ENCODE peak calls at places on chromosome 20, in nine cellular contexts. O is Peyer's patch, B is neuronal stem cell, W is left lung, U is IMR-90, K is colonic mucosa, D is mesenchymal stem cell, A is K562, L is ovary. F is an unnamed sample. For H3K36me3 and H3K4me1, the result is how much of the 10 kb centered on the place peaks cover.

GRCh38 chr20:60037120-60037499 is 78.9 kb downstream of the CDH26 start:
- DNase-seq in O (no peak), B (no peak), W (no peak), U (peak), K (no peak), D (peak), A (no peak), L (no peak), F (no peak)

GRCh38 chr20:18533491-18533890 is 25.8 kb downstream of the SEC23B start:
- DNase-seq in O (no peak), B (no peak), W (no peak), U (no peak), K (no peak), D (no peak), A (no peak), L (no peak), F (no peak)

GRCh38 chr20:39479196-39479810 is 517.2 kb downstream of the DHX35 start:
- DNase-seq in O (no peak), B (no peak), W (no peak), U (no peak), K (no peak), D (no peak), A (no peak), L (no peak), F (no peak)

GRCh38 chr20:45913105-45913504 is 1.1 kb upstream of the PLTP start:
- DNase-seq in O (no peak), B (no peak), W (no peak), U (peak), K (no peak), D (no peak), A (no peak), L (no peak), F (no peak)

GRCh38 chr20:51220293-51220706 is 197.4 kb upstream of the KCNG1 start:
- DNase-seq in O (peak), B (no peak), W (peak), U (no peak), K (peak), D (no peak), A (peak), L (no peak), F (no peak)

GRCh38 chr20:12090920-12091319 is 173.2 kb downstream of the BTBD3 start:
- DNase-seq in O (no peak), B (no peak), W (no peak), U (no peak), K (no peak), D (no peak), A (no peak), L (no peak), F (no peak)

GRCh38 chr20:23449400-23449799 is 3.3 kb downstream of the CST11 start:
- DNase-seq in O (no peak), B (no peak), W (no peak), U (no peak), K (no peak), D (no peak), A (no peak), L (no peak), F (no peak)

GRCh38 chr20:45229264-45230056 is 8.3 kb downstream of the SEMG2 start:
- DNase-seq in O (peak), B (no peak), W (peak), U (no peak), K (peak), D (no peak), A (peak), L (no peak), F (peak)

GRCh38 chr20:35826361-35826760 is 54.5 kb downstream of the PHF20 start:
- DNase-seq in O (no peak), B (no peak), W (no peak), U (no peak), K (no peak), D (no peak), A (no peak), L (no peak), F (no peak)

GRCh38 chr20:19885576-19885956 is 127.5 kb downstream of the RIN2 start:
- DNase-seq in O (no peak), B (no peak), W (no peak), U (no peak), K (no peak), D (no peak), A (no peak), L (no peak), F (no peak)

GRCh38 chr20:23419657-23419994 is 1.7 kb downstream of the NAPB start:
- DNase-seq in O (no peak), B (no peak), W (no peak), U (no peak), K (no peak), D (no peak), A (no peak), L (no peak), F (no peak)

GRCh38 chr20:36865076-36865860 is 10.7 kb upstream of the TLDC2 start:
- DNase-seq in O (no peak), B (no peak), W (no peak), U (no peak), K (no peak), D (no peak), A (no peak), L (no peak), F (no peak)
- H3K4me3 ChIP-seq in O (no peak), B (no peak), W (no peak), U (no peak), K (no peak), D (no peak), A (no peak), L (no peak), F (no peak)

DNA sequence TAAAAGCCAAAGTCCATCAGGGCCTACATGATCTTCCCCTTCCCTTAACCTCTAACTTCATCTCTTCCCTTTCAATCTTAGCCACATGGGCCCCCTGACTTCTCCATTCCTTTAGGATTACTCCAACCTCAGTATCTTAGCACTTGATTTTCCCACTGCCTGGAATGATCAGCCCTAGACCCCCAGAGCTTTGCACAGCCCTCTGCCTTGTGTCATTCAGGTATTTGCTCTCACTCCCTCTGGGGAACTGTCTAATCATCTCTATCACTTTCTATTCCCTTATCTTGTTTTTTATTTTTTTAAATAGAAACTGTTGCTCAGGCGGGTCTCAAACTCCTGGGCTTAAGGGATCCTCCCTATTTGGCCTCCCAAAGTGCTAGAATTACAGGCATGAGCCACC is 13.3 kb upstream of the ZNFX1 start:
- DNase-seq in O (no peak), B (no peak), W (no peak), U (no peak), K (no peak), D (peak), A (no peak), L (no peak), F (no peak)
- H3K36me3 ChIP-seq in O (under half), B (half or more), W (half or more), U (under half), K (under half), D (half or more), A (half or more), L (under half), F (half or more)

GRCh38 chr20:3755269-3755668 is 12.3 kb downstream of the ADISSP start:
- DNase-seq in O (no peak), B (no peak), W (no peak), U (no peak), K (no peak), D (no peak), A (no peak), L (no peak), F (no peak)
- H3K4me1 ChIP-seq in O (under half), B (under half), W (under half), U (under half), K (under half), D (under half), A (under half), L (under half), F (under half)

GRCh38 chr20:22402550-22402949 is 181.8 kb downstream of the FOXA2 start:
- DNase-seq in O (no peak), B (no peak), W (no peak), U (no peak), K (no peak), D (no peak), A (peak), L (no peak), F (no peak)

GRCh38 chr20:22403860-22404608 is 180.3 kb downstream of the FOXA2 start:
- DNase-seq in O (no peak), B (peak), W (no peak), U (no peak), K (peak), D (peak), A (peak), L (no peak), F (no peak)

GRCh38 chr20:22400440-22400839 is 183.9 kb downstream of the FOXA2 start:
- DNase-seq in O (no peak), B (no peak), W (no peak), U (no peak), K (no peak), D (no peak), A (no peak), L (no peak), F (no peak)

GRCh38 chr20:22404609-22405170 is 179.7 kb downstream of the FOXA2 start:
- DNase-seq in O (no peak), B (no peak), W (no peak), U (no peak), K (no peak), D (no peak), A (no peak), L (no peak), F (no peak)

DNA sequence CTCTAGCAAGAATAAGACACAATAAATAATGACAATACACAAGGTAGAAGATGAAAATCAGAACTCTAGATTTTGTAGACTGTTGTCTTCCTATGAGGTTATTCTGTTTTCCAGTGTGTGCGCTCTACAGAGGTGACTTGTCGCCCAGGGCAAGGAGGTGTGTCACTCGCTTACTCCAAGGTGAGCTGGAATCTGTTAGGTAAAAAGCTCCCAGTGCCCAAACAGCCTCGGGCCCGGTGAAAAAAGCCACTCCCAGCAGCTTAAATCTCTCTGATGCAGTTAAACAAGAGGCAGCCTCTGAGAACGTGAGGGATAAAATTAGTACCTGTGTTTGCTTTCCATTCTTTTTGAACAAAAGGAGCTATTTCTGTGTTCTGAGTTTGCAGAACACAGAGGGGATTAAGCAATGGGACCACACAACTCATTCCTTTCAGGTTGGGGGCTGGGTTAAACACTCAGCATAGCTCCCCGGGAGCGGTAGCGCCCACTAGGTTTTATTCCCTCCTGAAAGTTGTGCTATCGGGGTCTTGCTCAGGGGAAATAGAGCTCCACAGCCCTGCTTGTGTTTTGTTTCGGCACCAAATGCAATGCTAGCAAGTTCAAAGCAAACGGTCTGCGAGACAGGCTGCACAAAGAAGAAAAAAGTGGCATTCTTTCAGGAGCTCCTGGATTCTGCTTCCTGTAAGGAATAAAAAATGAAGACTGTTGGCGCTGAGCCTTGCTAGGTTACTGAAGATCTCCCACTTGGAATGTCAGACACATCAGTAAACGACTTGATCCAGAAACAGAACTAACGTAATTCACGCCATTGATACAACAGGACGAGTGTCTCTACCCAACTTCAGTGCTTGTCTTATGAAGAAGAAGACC is 181.1 kb downstream of the FOXA2 start:
- DNase-seq in O (no peak), B (peak), W (no peak), U (no peak), K (no peak), D (peak), A (peak), L (no peak), F (no peak)
- H3K4me3 ChIP-seq in O (no peak), B (peak), W (peak), U (no peak), K (peak), D (no peak), A (peak), L (peak), F (peak)

GRCh38 chr20:4179545-4179944 is 164.2 kb upstream of the RNF24 start:
- DNase-seq in O (no peak), B (no peak), W (no peak), U (no peak), K (no peak), D (no peak), A (no peak), L (no peak), F (no peak)

GRCh38 chr20:4180355-4180754 is 165.0 kb upstream of the RNF24 start:
- DNase-seq in O (no peak), B (no peak), W (no peak), U (no peak), K (no peak), D (no peak), A (no peak), L (no peak), F (no peak)

GRCh38 chr20:4187147-4187546 is 171.8 kb upstream of the RNF24 start:
- DNase-seq in O (no peak), B (no peak), W (no peak), U (no peak), K (no peak), D (no peak), A (peak), L (no peak), F (no peak)

GRCh38 chr20:4181956-4182945 is 166.9 kb upstream of the RNF24 start:
- DNase-seq in O (no peak), B (no peak), W (no peak), U (no peak), K (no peak), D (no peak), A (no peak), L (no peak), F (no peak)

DNA sequence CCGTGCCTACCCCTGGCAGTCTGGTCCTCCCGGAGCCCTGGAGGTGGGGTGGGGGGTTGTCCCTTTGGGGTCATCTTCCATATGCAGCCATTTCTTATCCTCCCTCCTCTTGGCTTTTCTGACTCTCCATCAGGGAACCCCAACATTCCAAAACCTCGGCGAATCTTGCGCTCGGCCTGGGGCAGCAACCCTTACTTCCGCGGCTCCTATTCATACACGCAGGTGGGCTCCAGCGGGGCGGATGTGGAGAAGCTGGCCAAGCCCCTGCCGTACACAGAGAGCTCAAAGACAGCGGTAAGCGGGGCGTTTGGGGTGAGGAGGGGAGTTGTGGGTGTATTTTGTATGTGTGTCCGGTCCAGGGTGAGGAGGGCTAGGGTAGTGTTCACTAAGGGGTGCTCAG is 168.0 kb upstream of the RNF24 start:
- DNase-seq in O (no peak), B (no peak), W (no peak), U (no peak), K (no peak), D (no peak), A (no peak), L (no peak), F (no peak)
- H3K36me3 ChIP-seq in O (under half), B (half or more), W (under half), U (half or more), K (under half), D (half or more), A (under half), L (under half), F (half or more)

DNA sequence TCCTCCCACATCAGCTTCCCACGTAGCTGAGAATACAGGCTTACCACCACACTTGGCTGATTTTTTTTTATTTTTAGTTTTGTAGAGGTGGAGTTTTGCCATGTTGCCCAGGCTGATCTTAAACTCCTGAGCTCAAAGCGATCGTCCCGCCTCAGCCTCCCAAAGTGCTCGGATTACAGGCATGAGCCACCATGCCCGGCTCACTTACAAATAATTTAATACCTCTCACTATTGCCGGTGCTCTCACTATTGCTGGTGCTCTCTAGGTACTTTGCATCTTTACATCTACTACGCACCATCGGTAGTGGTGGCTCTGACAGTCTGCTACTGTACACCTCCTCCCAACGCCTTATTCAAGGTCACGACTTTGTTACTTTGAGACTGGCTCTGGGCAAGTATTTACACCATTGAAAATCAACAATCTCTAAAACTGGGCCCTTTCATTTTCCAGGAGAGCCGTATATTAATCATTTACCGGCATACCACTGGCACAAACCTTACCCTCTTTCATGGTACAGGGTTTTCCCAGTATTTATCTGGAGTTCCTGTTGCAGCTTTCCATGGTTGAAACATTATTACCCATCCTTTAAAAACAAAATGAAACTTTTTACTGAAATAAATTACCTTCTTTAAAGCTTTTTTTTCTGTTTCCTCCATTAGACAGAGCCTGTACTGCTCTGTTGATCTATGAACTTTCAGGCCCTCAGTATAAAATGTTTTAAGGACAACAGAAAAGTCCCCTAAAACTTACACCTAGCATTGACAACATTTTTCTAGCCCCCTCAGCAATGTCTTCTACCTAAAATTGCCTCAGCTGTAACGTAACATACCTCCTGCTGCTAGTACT is 259.6 kb upstream of the PLCB4 start:
- DNase-seq in O (no peak), B (no peak), W (no peak), U (no peak), K (no peak), D (no peak), A (no peak), L (no peak), F (no peak)
- H3K4me1 ChIP-seq in O (under half), B (under half), W (under half), U (under half), K (under half), D (under half), A (under half), L (under half), F (under half)

DNA sequence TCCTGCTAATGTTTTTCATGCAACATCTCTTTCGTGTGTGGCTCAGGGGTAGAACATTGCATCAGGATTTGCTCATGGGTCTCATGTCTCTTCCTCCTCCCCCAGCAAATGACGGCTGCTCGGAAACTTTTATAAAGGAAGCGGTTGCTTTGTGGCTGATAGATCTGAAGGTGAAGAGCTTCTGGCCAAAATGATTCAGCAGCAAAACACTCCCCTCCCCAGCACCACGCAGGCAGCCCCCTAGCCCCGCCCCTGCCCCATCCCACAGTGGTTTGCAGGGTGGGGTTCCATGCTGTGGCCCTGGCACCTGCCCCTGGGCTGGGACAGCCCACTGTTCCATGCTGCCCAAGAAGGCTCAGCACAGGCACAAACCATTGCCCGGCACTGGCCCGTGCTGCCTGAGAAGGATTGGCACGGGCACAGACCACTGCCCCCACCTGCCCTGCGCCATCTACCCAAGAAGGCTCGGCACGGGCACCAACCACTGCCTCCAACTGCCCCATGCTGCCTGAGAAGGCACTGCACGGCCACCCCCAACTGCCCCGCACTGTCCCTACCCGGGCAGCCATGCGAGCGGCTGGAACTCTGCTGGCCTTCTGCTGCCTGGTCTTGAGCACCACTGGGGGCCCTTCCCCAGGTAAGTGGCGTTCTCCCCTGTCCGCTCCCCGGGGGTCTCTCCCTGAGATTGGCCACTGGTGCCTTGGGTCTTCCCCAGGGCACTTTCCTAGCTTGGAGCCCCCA is at the start of gene CST7:
- DNase-seq in O (peak), B (no peak), W (peak), U (no peak), K (peak), D (no peak), A (no peak), L (no peak), F (peak)
- H3K4me3 ChIP-seq in O (peak), B (no peak), W (no peak), U (no peak), K (peak), D (no peak), A (no peak), L (no peak), F (no peak)

GRCh38 chr20:32432277-32432676 is 74.1 kb downstream of the ASXL1 start:
- DNase-seq in O (no peak), B (no peak), W (no peak), U (no peak), K (no peak), D (no peak), A (no peak), L (no peak), F (no peak)
- H3K36me3 ChIP-seq in O (under half), B (half or more), W (half or more), U (half or more), K (half or more), D (half or more), A (half or more), L (under half), F (half or more)

GRCh38 chr20:57322476-57322875 is 7.1 kb upstream of the SPO11 start:
- DNase-seq in O (no peak), B (no peak), W (no peak), U (no peak), K (peak), D (no peak), A (no peak), L (no peak), F (no peak)
- H3K4me1 ChIP-seq in O (under half), B (under half), W (under half), U (under half), K (under half), D (under half), A (under half), L (under half), F (under half)